ENCODE peak calls at places on chromosomes 6 and 20, in five cellular contexts. D is omental fat pad; C is activated T-helper 1 cell treated with anti-CD3 and anti-CD28 coated beads, Interleukin-2, amount 50 U/mL, for 16 hours; L is GM13976; I is NCI-H2029 treated with DMSO at 0.1 percent for 48 hours. B is an unnamed sample.

GRCh38 chr20:6956056-6956455 is 188.6 kb downstream of the BMP2 start:
- DNase-seq in D (no peak), I (no peak), C (no peak), L (no peak), B (no peak)

GRCh38 chr6:122426597-122426996 is 27.1 kb downstream of the HSF2 start:
- DNase-seq in I (no peak), D (no peak), L (no peak), C (no peak), B (no peak)

GRCh38 chr6:43834528-43835145 is 64.6 kb downstream of the VEGFA start:
- DNase-seq in C (no peak), D (no peak), I (no peak), L (no peak), B (no peak)

GRCh38 chr6:157302761-157303160 is 20.6 kb downstream of the TMEM242 start:
- DNase-seq in L (no peak), I (peak; percentile 53), C (no peak), D (no peak), B (no peak)

GRCh38 chr6:139370707-139371345 is 3.6 kb downstream of the CITED2 start:
- DNase-seq in I (no peak), D (no peak), L (no peak), C (no peak), B (no peak)

GRCh38 chr20:48456361-48457184 is 371.2 kb downstream of the PREX1 start:
- DNase-seq in I (no peak), C (no peak), D (no peak), L (peak; percentile 74), B (no peak)

GRCh38 chr6:3831741-3832530 is 17.2 kb upstream of the FAM50B start:
- DNase-seq in D (no peak), I (no peak), C (no peak), L (no peak), B (peak; percentile 15)

GRCh38 chr6:148657053-148657452 is 89.8 kb upstream of the UST start:
- DNase-seq in L (no peak), I (no peak), C (no peak), D (no peak), B (no peak)

GRCh38 chr6:133128191-133128590 is 113.0 kb upstream of the EYA4 start:
- DNase-seq in I (no peak), D (no peak), L (no peak), C (no peak), B (peak; percentile 64)

GRCh38 chr6:85641916-85642773 is 541 bp downstream of the SYNCRIP start:
- DNase-seq in L (peak; percentile 54), I (peak; percentile 53), C (peak; percentile 42), D (peak; percentile 30), B (peak; percentile 70)

GRCh38 chr20:57013741-57014140 is 252.7 kb downstream of the BMP7 start:
- DNase-seq in D (no peak), I (no peak), C (no peak), L (no peak), B (peak; percentile 88)

GRCh38 chr6:8064638-8065518 is 689 bp upstream of the BLOC1S5 start:
- DNase-seq in L (no peak), D (no peak), C (no peak), I (no peak), B (no peak)

GRCh38 chr6:150343434-150343833 is 25.4 kb upstream of the IYD start:
- DNase-seq in D (no peak), L (no peak), C (no peak), I (no peak), B (peak; percentile 19)

GRCh38 chr6:138036111-138036510 is 71.1 kb downstream of the PERP start:
- DNase-seq in C (no peak), L (no peak), D (no peak), I (no peak), B (no peak)

GRCh38 chr20:49982072-49982345 is 771 bp upstream of the SNAI1 start:
- DNase-seq in D (no peak), L (no peak), I (no peak), C (no peak), B (no peak)

GRCh38 chr6:37236921-37237320 is 20.7 kb upstream of the TBC1D22B start:
- DNase-seq in D (no peak), I (no peak), C (no peak), L (no peak), B (no peak)

GRCh38 chr6:166277021-166277420 is 31.2 kb downstream of the PRR18 start:
- DNase-seq in I (no peak), C (no peak), L (no peak), D (no peak), B (no peak)

GRCh38 chr20:6426287-6426891 is 303.6 kb upstream of the FERMT1 start:
- DNase-seq in I (no peak), C (no peak), L (no peak), D (no peak), B (no peak)

GRCh38 chr6:7140631-7141366 is 33.0 kb downstream of the RREB1 start:
- DNase-seq in D (peak; percentile 63), I (peak; percentile 77), C (peak; percentile 71), L (peak; percentile 95), B (peak; percentile 96)

GRCh38 chr20:6480328-6481030 is 287.0 kb upstream of the BMP2 start:
- DNase-seq in I (no peak), D (no peak), C (no peak), L (no peak), B (no peak)

GRCh38 chr6:130697661-130698535 is 129.3 kb upstream of the SMLR1 start:
- DNase-seq in D (peak; percentile 27), I (no peak), C (peak; percentile 38), L (peak; percentile 52), B (no peak)

GRCh38 chr6:74657033-74657432 is 548.8 kb downstream of the COL12A1 start:
- DNase-seq in I (no peak), C (no peak), L (no peak), D (no peak), B (no peak)

GRCh38 chr6:157770946-157771345 is 52.1 kb upstream of the SNX9 start:
- DNase-seq in L (no peak), C (no peak), I (no peak), D (no peak), B (no peak)

GRCh38 chr6:10951675-10952282 is 64.9 kb downstream of the SYCP2L start:
- DNase-seq in I (no peak), C (no peak), D (no peak), L (peak; percentile 35), B (no peak)

GRCh38 chr20:25489221-25489863 is 81.9 kb downstream of the GINS1 start:
- DNase-seq in L (no peak), C (no peak), D (no peak), I (no peak), B (no peak)

GRCh38 chr6:84779380-84779779 is 15.0 kb upstream of the TBX18 start:
- DNase-seq in L (no peak), C (no peak), D (no peak), I (no peak), B (no peak)

B was measured in islet precursor cell.